ENCODE peak calls at places on chromosomes 12 and 14, in six cellular contexts. H is mesothelial cell of epicardium, P is MM.1S, Z is lower lobe of right lung, Y is HFFc6, K is breast epithelium. B is an unnamed sample.

GRCh38 chr12:69196302-69197288 is 42.8 kb upstream of the CPSF6 start:
- DNase-seq in K (no peak), P (no peak), Y (peak; percentile 3), H (no peak), Z (no peak), B (no peak)

GRCh38 chr12:96212456-96213375 is 18.5 kb downstream of the ELK3 start:
- DNase-seq in P (no peak), H (no peak), Z (no peak), Y (no peak), K (no peak), B (no peak)

GRCh38 chr14:53742226-53742607 is 214.4 kb downstream of the BMP4 start:
- DNase-seq in Y (no peak), P (no peak), K (no peak), H (no peak), Z (no peak), B (no peak)

GRCh38 chr14:34833545-34834523 is 41.3 kb downstream of the BAZ1A start:
- DNase-seq in K (no peak), H (no peak), Z (no peak), Y (no peak), P (no peak), B (peak; percentile 22)

GRCh38 chr12:7498832-7499231 is 4.7 kb downstream of the CD163 start:
- DNase-seq in Y (peak; percentile 78), Z (no peak), P (no peak), H (no peak), K (no peak), B (no peak)

GRCh38 chr12:2244013-2244861 is 191.4 kb downstream of the CACNA1C start:
- DNase-seq in Z (no peak), Y (peak; percentile 86), P (no peak), K (no peak), H (no peak), B (no peak)

GRCh38 chr14:77212933-77213656 is 31.5 kb downstream of the TMEM63C start:
- DNase-seq in K (no peak), H (peak; percentile 72), P (peak; percentile 11), Z (peak; percentile 52), Y (peak; percentile 2), B (peak; percentile 75)

GRCh38 chr12:103800252-103800771 is 40.7 kb downstream of the NT5DC3 start:
- DNase-seq in P (no peak), K (no peak), H (no peak), Y (no peak), Z (peak; percentile 48), B (no peak)

GRCh38 chr12:46388427-46388992 is 15.9 kb upstream of the SLC38A2 start:
- DNase-seq in Z (no peak), H (no peak), K (no peak), Y (peak; percentile 62), P (peak; percentile 48), B (peak; percentile 20)

GRCh38 chr12:117599849-117600248 is 238.4 kb upstream of the NOS1 start:
- DNase-seq in Y (no peak), Z (no peak), P (no peak), H (no peak), K (no peak), B (no peak)

GRCh38 chr14:49405291-49405690 is 180.9 kb downstream of the RPS29 start:
- DNase-seq in Y (peak; percentile 1), H (no peak), Z (no peak), P (no peak), K (no peak), B (no peak)

GRCh38 chr12:124368421-124369032 is 73.6 kb downstream of the RFLNA start:
- DNase-seq in P (no peak), K (no peak), Y (no peak), Z (no peak), H (no peak), B (no peak)
- TF ChIP-seq CTCF in P (no peak), K (no peak), Y (no peak), Z (no peak), H (no peak), B (no peak)

GRCh38 chr12:102095677-102096263 is 24.1 kb downstream of the NUP37 start:
- DNase-seq in Y (peak; percentile 37), Z (no peak), P (peak; percentile 57), H (no peak), K (no peak), B (no peak)
- TF ChIP-seq CTCF in Y (peak; percentile 72), Z (peak; percentile 24), P (peak; percentile 74), H (no peak), K (no peak), B (peak; percentile 65)

GRCh38 chr14:79659995-79660975 is 551.0 kb downstream of the DIO2 start:
- DNase-seq in Y (no peak), H (no peak), Z (no peak), K (no peak), P (no peak), B (no peak)

GRCh38 chr14:79665556-79665955 is 545.7 kb downstream of the DIO2 start:
- DNase-seq in K (no peak), H (no peak), P (no peak), Z (no peak), Y (no peak), B (no peak)

GRCh38 chr14:79658224-79658623 is 553.1 kb downstream of the DIO2 start:
- DNase-seq in K (no peak), H (no peak), Y (no peak), Z (no peak), P (no peak), B (no peak)

GRCh38 chr14:79661762-79662161 is 549.5 kb downstream of the DIO2 start:
- DNase-seq in K (no peak), Z (no peak), H (no peak), P (no peak), Y (no peak), B (no peak)

DNA sequence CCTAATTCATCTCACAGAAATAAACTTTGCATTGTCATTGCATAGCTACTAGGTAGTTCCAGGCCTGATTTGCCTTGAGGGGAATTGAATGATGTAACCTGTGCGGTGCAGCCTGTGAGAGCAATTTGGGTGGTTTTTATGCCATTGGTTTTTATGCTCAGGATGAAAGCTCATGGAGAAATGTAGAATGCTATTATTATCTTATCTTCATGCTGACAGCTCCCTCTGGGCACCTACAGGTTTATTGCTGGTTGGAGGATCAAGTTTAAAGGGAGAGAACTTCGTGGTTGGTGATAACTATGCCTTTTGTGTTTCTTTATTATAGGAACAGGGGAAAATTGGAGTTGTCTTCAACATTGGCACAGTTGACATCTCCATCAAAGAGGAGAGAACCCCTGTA is 547.9 kb downstream of the DIO2 start:
- DNase-seq in H (no peak), K (no peak), P (no peak), Z (no peak), Y (no peak), B (no peak)
- TF ChIP-seq CTCF in H (no peak), K (no peak), P (no peak), Z (no peak), Y (no peak), B (no peak)

DNA sequence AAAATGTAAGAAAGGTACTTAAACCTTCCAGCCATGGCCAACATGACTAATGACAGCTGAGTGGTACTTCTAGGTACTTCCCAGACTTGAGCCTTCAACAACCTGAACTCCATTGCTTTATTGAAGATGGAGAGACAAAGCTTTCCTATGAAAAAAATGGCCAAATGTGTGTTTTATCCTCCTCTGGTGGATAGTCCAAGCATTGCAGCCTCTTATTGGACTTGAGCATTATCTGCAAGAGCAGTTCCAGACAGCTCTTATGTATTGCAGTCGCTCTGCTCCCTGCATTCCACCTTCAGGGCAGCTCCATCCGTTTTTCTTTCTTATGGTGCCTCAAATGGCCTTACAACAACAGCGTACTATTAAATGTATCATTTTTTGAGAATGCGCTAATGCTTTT is 588.2 kb downstream of the NRXN3 start:
- DNase-seq in K (no peak), H (no peak), P (peak; percentile 48), Y (peak; percentile 7), Z (no peak), B (peak; percentile 20)
- TF ChIP-seq CTCF in K (no peak), H (peak; percentile 70), P (peak; percentile 69), Y (peak; percentile 69), Z (peak; percentile 28), B (peak; percentile 17)

GRCh38 chr14:39432619-39433451 is 602 bp upstream of the FBXO33 start:
- DNase-seq in K (peak; percentile 92), P (peak; percentile 61), Z (peak; percentile 94), H (peak; percentile 85), Y (peak; percentile 70), B (peak; percentile 75)
- TF ChIP-seq CTCF in K (no peak), P (no peak), Z (peak; percentile 26), H (no peak), Y (peak; percentile 47), B (no peak)

DNA sequence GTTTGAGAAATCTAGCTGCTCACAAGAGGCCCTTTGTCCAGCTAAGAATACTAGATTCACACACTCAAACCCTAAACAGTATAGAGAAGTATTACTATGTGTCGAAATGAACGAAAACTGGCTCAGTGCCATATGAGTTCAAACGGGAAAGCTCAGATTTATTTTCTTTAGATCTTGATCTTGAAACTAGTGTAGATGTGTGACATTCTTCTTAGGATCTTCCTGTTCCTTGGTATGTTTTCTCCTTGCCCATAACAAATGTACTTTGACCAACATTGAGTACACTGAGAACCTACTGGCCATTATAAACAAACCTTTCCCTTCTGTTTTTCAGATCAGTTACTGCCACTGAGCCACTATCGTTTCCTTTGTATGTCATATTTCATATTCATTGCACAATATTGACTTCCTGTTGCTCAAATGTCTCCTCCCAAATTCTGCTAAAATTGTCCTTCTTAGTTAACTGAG is 21.3 kb downstream of the MYBPC1 start:
- DNase-seq in P (no peak), Z (no peak), H (no peak), Y (no peak), K (no peak), B (no peak)
- TF ChIP-seq CTCF in P (no peak), Z (no peak), H (no peak), Y (no peak), K (no peak), B (no peak)